ENCODE peak calls at places on chromosomes 16 and 17, in nine cellular contexts. S is OCI-M1; C is amygdala; T is activated CD8-positive, alpha-beta T cell treated with anti-CD3 and anti-CD28 coated beads for 36 hours; B is mucosa of gallbladder; A is cardiac fibroblast; R is tibial artery; X is left cardiac atrium; F is kidney tubule cell. M is an unnamed sample.

GRCh38 chr16:53042235-53042645 is 10.5 kb downstream of the CHD9NB start:
- DNase-seq in R (no peak), A (no peak), B (no peak), F (no peak), S (no peak), T (no peak), C (no peak), X (no peak), M (no peak)

GRCh38 chr16:27706803-27707685 is 157.1 kb downstream of the KATNIP start:
- DNase-seq in R (peak; percentile 14), S (peak; percentile 63), A (no peak), T (no peak), B (no peak), X (no peak), F (no peak), C (no peak), M (no peak)

GRCh38 chr17:43917348-43918025 is 10.2 kb upstream of the MPP2 start:
- DNase-seq in F (no peak), R (no peak), S (no peak), B (peak; percentile 26), A (peak; percentile 44), C (no peak), X (peak; percentile 51), T (peak; percentile 65), M (no peak)

GRCh38 chr16:14186007-14186953 is 115.2 kb downstream of the MRTFB start:
- DNase-seq in B (no peak), S (peak; percentile 69), X (peak; percentile 43), A (peak; percentile 87), T (peak; percentile 20), F (peak; percentile 59), R (peak; percentile 32), C (no peak), M (peak; percentile 76)

GRCh38 chr17:48646183-48647102 is 20.3 kb upstream of the HOXB9 start:
- DNase-seq in T (peak; percentile 44), F (peak; percentile 81), C (no peak), A (no peak), S (no peak), X (no peak), R (no peak), B (no peak), M (no peak)

GRCh38 chr17:77449908-77450741 is 309.4 kb downstream of the SEC14L1 start:
- DNase-seq in R (peak; percentile 64), A (peak; percentile 70), C (peak; percentile 37), T (peak; percentile 86), S (peak; percentile 26), F (peak; percentile 56), B (peak; percentile 71), X (peak; percentile 85), M (no peak)

GRCh38 chr16:78695371-78695770 is 595.9 kb downstream of the WWOX start:
- DNase-seq in X (no peak), F (no peak), A (no peak), S (no peak), T (no peak), B (no peak), C (no peak), R (no peak), M (no peak)

GRCh38 chr16:87464691-87465300 is 28.0 kb downstream of the ZCCHC14 start:
- DNase-seq in A (peak; percentile 92), S (peak; percentile 92), B (peak; percentile 61), X (peak; percentile 86), F (peak; percentile 90), R (peak; percentile 94), T (peak; percentile 67), C (no peak), M (peak; percentile 97)

GRCh38 chr17:47956818-47957590 is 679 bp downstream of the PRR15L start:
- DNase-seq in A (no peak), X (no peak), T (no peak), F (peak; percentile 30), S (no peak), R (no peak), B (no peak), C (no peak), M (no peak)

GRCh38 chr17:64938290-64938689 is 19.0 kb upstream of the LRRC37A3 start:
- DNase-seq in F (peak; percentile 15), T (no peak), S (no peak), A (no peak), B (no peak), C (no peak), X (no peak), R (no peak), M (no peak)

GRCh38 chr17:50139950-50140885 is 10.3 kb upstream of the SAMD14 start:
- DNase-seq in X (peak; percentile 82), A (peak; percentile 85), R (peak; percentile 78), B (peak; percentile 82), S (peak; percentile 73), T (peak; percentile 87), C (peak; percentile 18), F (peak; percentile 70), M (peak; percentile 51)

GRCh38 chr17:67336859-67337258 is 29.5 kb downstream of the PSMD12 start:
- DNase-seq in A (no peak), R (no peak), X (no peak), F (no peak), C (no peak), S (no peak), B (no peak), T (no peak), M (no peak)

GRCh38 chr16:27432600-27432957 is 30.6 kb downstream of the IL21R start:
- DNase-seq in C (no peak), T (peak; percentile 1), R (no peak), X (no peak), S (no peak), A (peak; percentile 58), B (peak; percentile 3), F (peak; percentile 86), M (no peak)

GRCh38 chr17:77131919-77132318 is 8.8 kb upstream of the SEC14L1 start:
- DNase-seq in X (no peak), T (no peak), R (no peak), S (no peak), F (no peak), A (peak; percentile 69), C (no peak), B (no peak), M (no peak)

GRCh38 chr16:53154513-53154912 is 99.7 kb downstream of the CHD9 start:
- DNase-seq in F (no peak), T (no peak), X (no peak), R (no peak), B (no peak), A (no peak), C (no peak), S (no peak), M (no peak)

GRCh38 chr17:47288531-47289116 is 35.0 kb downstream of the ITGB3 start:
- DNase-seq in F (no peak), S (peak; percentile 93), R (no peak), A (peak; percentile 71), C (no peak), T (no peak), B (no peak), X (no peak), M (no peak)

GRCh38 chr16:67441907-67442306 is 11.0 kb downstream of the HSD11B2 start:
- DNase-seq in B (no peak), T (no peak), R (no peak), A (no peak), C (no peak), S (no peak), F (no peak), X (no peak), M (no peak)

GRCh38 chr17:54945671-54946070 is 22.8 kb downstream of the COX11 start:
- DNase-seq in A (peak; percentile 26), R (no peak), C (no peak), X (no peak), F (no peak), B (no peak), S (peak; percentile 21), T (no peak), M (no peak)

GRCh38 chr16:30028438-30029093 is 2.5 kb downstream of the TLCD3B start:
- DNase-seq in X (no peak), A (no peak), S (peak; percentile 36), T (peak; percentile 53), C (no peak), R (no peak), B (no peak), F (no peak), M (no peak)

GRCh38 chr17:29590979-29591736 is 1.7 kb upstream of the GIT1 start:
- DNase-seq in A (peak; percentile 52), C (no peak), T (peak; percentile 78), F (peak; percentile 76), S (no peak), B (no peak), R (peak; percentile 63), X (peak; percentile 61), M (no peak)

GRCh38 chr17:17171186-17171585 is 34.9 kb downstream of the PLD6 start:
- DNase-seq in A (no peak), X (no peak), C (no peak), T (no peak), R (no peak), S (no peak), B (no peak), F (no peak), M (no peak)

GRCh38 chr17:66547170-66547865 is 244.9 kb downstream of the PRKCA start:
- DNase-seq in S (no peak), X (no peak), F (peak; percentile 38), T (no peak), B (no peak), C (no peak), R (no peak), A (no peak), M (no peak)

GRCh38 chr16:15967223-15967546 is 17.8 kb downstream of the ABCC1 start:
- DNase-seq in A (no peak), X (no peak), S (no peak), T (no peak), C (no peak), R (no peak), B (no peak), F (no peak), M (no peak)

GRCh38 chr16:30741461-30741914 is 6.7 kb upstream of the PHKG2 start:
- DNase-seq in X (no peak), S (no peak), R (no peak), T (no peak), F (peak; percentile 98), B (peak; percentile 80), C (no peak), A (peak; percentile 94), M (no peak)

GRCh38 chr16:30736995-30737793 is 11.0 kb upstream of the PHKG2 start:
- DNase-seq in B (no peak), S (no peak), C (no peak), R (no peak), X (no peak), T (no peak), F (no peak), A (no peak), M (no peak)

GRCh38 chr16:72241930-72242329 is 70.0 kb upstream of the PMFBP1 start:
- DNase-seq in C (no peak), R (no peak), S (peak; percentile 28), A (peak; percentile 80), F (peak; percentile 66), X (peak; percentile 21), T (peak; percentile 4), B (peak; percentile 15), M (peak; percentile 40)

M was measured in foreskin melanocyte.